ENCODE peak calls at places on chromosomes 5 and 9, in five cellular contexts. Z is WTC11, N is HFFc6, W is right lobe of liver, H is fibroblast of the aortic adventitia. C is an unnamed sample.
A peak's percentile ranks its signal among the peaks of the same experiment; 100 is the strongest.

GRCh38 chr5:31324832-31325231 is 131.3 kb downstream of the CDH6 start:
- DNase-seq in W (no peak), Z (no peak), N (no peak), H (no peak), C (no peak)

GRCh38 chr5:93092349-93093105 is 488.5 kb downstream of the NR2F1-AS1 start:
- DNase-seq in W (no peak), N (peak; percentile 56), H (peak; percentile 68), Z (no peak), C (no peak)

GRCh38 chr5:74866653-74867162 is 521 bp upstream of the FAM169A start:
- DNase-seq in H (no peak), Z (peak; percentile 50), N (no peak), W (no peak), C (peak; percentile 28)

GRCh38 chr9:27054841-27055240 is 49.4 kb upstream of the LRRC19 start:
- DNase-seq in H (no peak), W (no peak), Z (no peak), N (no peak), C (no peak)

GRCh38 chr5:168747987-168748777 is 169.0 kb upstream of the PANK3 start:
- DNase-seq in H (no peak), N (no peak), W (no peak), Z (peak; percentile 86), C (peak; percentile 69)

GRCh38 chr5:107425541-107426031 is 245.2 kb downstream of the EFNA5 start:
- DNase-seq in H (peak; percentile 81), N (peak; percentile 33), W (no peak), Z (no peak), C (peak; percentile 55)

GRCh38 chr5:111447822-111448221 is 64.5 kb downstream of the STARD4 start:
- DNase-seq in W (no peak), Z (no peak), N (no peak), H (no peak), C (no peak)

GRCh38 chr5:143629871-143630658 is 181.9 kb upstream of the HMHB1 start:
- DNase-seq in N (peak; percentile 53), H (peak; percentile 66), Z (no peak), W (no peak), C (peak; percentile 31)

GRCh38 chr5:71658916-71659661 is 60.0 kb upstream of the CARTPT start:
- DNase-seq in N (no peak), Z (no peak), H (no peak), W (no peak), C (no peak)

GRCh38 chr5:88484367-88484766 is 215.7 kb upstream of the TMEM161B start:
- DNase-seq in W (no peak), Z (no peak), N (no peak), H (no peak), C (no peak)

GRCh38 chr5:77957931-77958476 is 181.9 kb upstream of the TBCA start:
- DNase-seq in W (no peak), N (no peak), H (no peak), Z (peak; percentile 53), C (no peak)

GRCh38 chr9:133604214-133604613 is 5.0 kb downstream of the FAM163B start:
- DNase-seq in N (no peak), H (no peak), Z (no peak), W (no peak), C (no peak)

GRCh38 chr9:126331964-126332748 is 5.5 kb downstream of the MVB12B start:
- DNase-seq in N (no peak), Z (no peak), W (no peak), H (no peak), C (no peak)

GRCh38 chr5:176675676-176676360 is 28.5 kb downstream of the TSPAN17 start:
- DNase-seq in N (peak; percentile 22), H (peak; percentile 13), Z (peak; percentile 72), W (peak; percentile 9), C (peak; percentile 68)

GRCh38 chr5:132007399-132008162 is 3.9 kb downstream of the ACSL6 start:
- DNase-seq in N (peak; percentile 76), Z (peak; percentile 89), H (peak; percentile 85), W (no peak), C (peak; percentile 91)

GRCh38 chr5:124725040-124725434 is 21.4 kb downstream of the ZNF608 start:
- DNase-seq in W (no peak), N (no peak), Z (no peak), H (no peak), C (no peak)

GRCh38 chr5:52727568-52727967 is 60.1 kb upstream of the ITGA1 start:
- DNase-seq in H (peak; percentile 77), Z (no peak), W (no peak), N (peak; percentile 61), C (peak; percentile 37)

GRCh38 chr5:88675758-88676636 is 207.0 kb downstream of the MEF2C start:
- DNase-seq in Z (peak; percentile 83), W (no peak), N (no peak), H (no peak), C (peak; percentile 88)

GRCh38 chr9:89842267-89842768 is 237.5 kb downstream of the GADD45G start:
- DNase-seq in W (peak; percentile 91), N (no peak), H (no peak), Z (no peak), C (no peak)

GRCh38 chr5:103434057-103434456 is 128.5 kb downstream of the NUDT12 start:
- DNase-seq in H (no peak), N (no peak), W (no peak), Z (peak; percentile 76), C (no peak)

GRCh38 chr9:72979405-72980100 is 26.7 kb upstream of the ALDH1A1 start:
- DNase-seq in Z (no peak), H (no peak), W (no peak), N (no peak), C (peak; percentile 24)

GRCh38 chr9:123422593-123422992 is 66.6 kb downstream of the CRB2 start:
- DNase-seq in H (no peak), Z (no peak), W (peak; percentile 9), N (no peak), C (no peak)

GRCh38 chr9:73183917-73184861 is 32.5 kb downstream of the ANXA1 start:
- DNase-seq in N (peak; percentile 63), H (peak; percentile 83), Z (no peak), W (no peak), C (no peak)

GRCh38 chr5:85452322-85453025 is 1067.8 kb upstream of the EDIL3 start:
- DNase-seq in Z (no peak), W (no peak), H (no peak), N (no peak), C (no peak)

GRCh38 chr5:127517110-127517479 is 345 bp upstream of the PRRC1 start:
- DNase-seq in Z (no peak), H (no peak), N (peak; percentile 31), W (no peak), C (no peak)

GRCh38 chr5:119470851-119471451 is 18.7 kb downstream of the HSD17B4 start:
- DNase-seq in Z (no peak), H (peak; percentile 63), W (no peak), N (peak; percentile 7), C (peak; percentile 41)

GRCh38 chr9:133115604-133116345 is 5.3 kb downstream of the RALGDS start:
- DNase-seq in N (no peak), W (peak; percentile 42), Z (no peak), H (no peak), C (no peak)

GRCh38 chr9:75169623-75170022 is 81.3 kb downstream of the OSTF1 start:
- DNase-seq in N (no peak), H (peak; percentile 78), Z (no peak), W (no peak), C (no peak)

GRCh38 chr5:103908327-103909099 is 345.9 kb upstream of the NUDT12 start:
- DNase-seq in N (no peak), W (no peak), Z (no peak), H (no peak), C (no peak)

GRCh38 chr5:168655316-168655715 is 76.1 kb upstream of the PANK3 start:
- DNase-seq in N (no peak), Z (no peak), W (no peak), H (no peak), C (no peak)

GRCh38 chr9:9552665-9553064 is 1060.1 kb downstream of the PTPRD start:
- DNase-seq in Z (no peak), N (no peak), W (no peak), H (no peak), C (no peak)

GRCh38 chr5:158451203-158451982 is 592.4 kb upstream of the CLINT1 start:
- DNase-seq in N (peak; percentile 17), W (no peak), Z (no peak), H (peak; percentile 86), C (no peak)

GRCh38 chr5:1103505-1104326 is 8.1 kb downstream of the SLC12A7 start:
- DNase-seq in N (no peak), Z (no peak), W (peak; percentile 95), H (peak; percentile 35), C (no peak)

GRCh38 chr5:157611571-157612067 is 36.0 kb upstream of the ADAM19 start:
- DNase-seq in N (no peak), W (no peak), H (no peak), Z (no peak), C (no peak)

GRCh38 chr9:748861-749497 is 92.5 kb upstream of the DMRT1 start:
- DNase-seq in W (no peak), H (no peak), Z (no peak), N (no peak), C (no peak)
- TF ChIP-seq CTCF in W (no peak), H (no peak), Z (no peak), N (no peak), C (no peak)

DNA sequence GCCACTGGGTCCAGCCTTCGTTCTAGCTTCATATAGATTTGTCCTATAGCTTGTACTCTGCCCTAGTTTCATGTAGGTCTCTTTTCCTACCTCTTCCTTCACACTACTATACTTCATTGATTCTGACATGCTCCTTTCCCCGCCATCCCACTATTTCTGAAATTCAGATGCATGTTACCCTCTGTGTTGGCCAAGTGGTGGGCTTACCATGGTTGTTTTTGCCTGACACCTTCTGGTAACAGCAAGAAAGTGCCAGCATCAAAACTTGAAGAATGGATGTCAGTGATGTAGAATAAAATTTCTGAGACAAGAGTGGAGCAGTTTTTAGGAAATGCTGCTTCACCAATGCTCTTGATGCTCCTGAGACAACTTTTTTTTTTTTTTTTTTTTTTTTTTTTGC is 19.5 kb upstream of the SERINC5 start:
- DNase-seq in Z (no peak), W (no peak), N (no peak), H (peak; percentile 38), C (peak; percentile 38)
- TF ChIP-seq CTCF in Z (no peak), W (peak; percentile 50), N (peak; percentile 59), H (peak; percentile 52), C (peak; percentile 33)

GRCh38 chr5:34918025-34918424 is 2.5 kb downstream of the BRIX1 start:
- DNase-seq in W (no peak), H (no peak), Z (no peak), N (no peak), C (no peak)
- TF ChIP-seq CTCF in W (no peak), H (no peak), Z (no peak), N (no peak), C (no peak)

GRCh38 chr5:113682497-113683136 is 169.1 kb downstream of the YTHDC2 start:
- DNase-seq in Z (peak; percentile 20), H (no peak), N (no peak), W (no peak), C (no peak)
- TF ChIP-seq CTCF in Z (no peak), H (no peak), N (peak; percentile 46), W (no peak), C (no peak)

GRCh38 chr5:38023799-38024198 is 184.0 kb upstream of the GDNF start:
- DNase-seq in W (no peak), H (no peak), N (no peak), Z (no peak), C (no peak)
- TF ChIP-seq CTCF in W (peak; percentile 15), H (peak; percentile 24), N (peak; percentile 71), Z (no peak), C (peak; percentile 46)

GRCh38 chr5:137822158-137822764 is 45.4 kb upstream of the MYOT start:
- DNase-seq in H (peak; percentile 42), N (peak; percentile 28), W (no peak), Z (peak; percentile 63), C (peak; percentile 75)
- TF ChIP-seq CTCF in H (peak; percentile 43), N (peak; percentile 62), W (peak; percentile 49), Z (no peak), C (peak; percentile 60)

C was measured in Calu3.